ENCODE peak calls at places on chromosomes 13 and 19, in nine cellular contexts. Z, W, Y, H, J, S, F, Q and P are unnamed samples.
A peak's percentile ranks its signal among the peaks of the same experiment; 100 is the strongest.

GRCh38 chr19:14089412-14089661 is 1.2 kb downstream of the SAMD1 start:
- DNase-seq in Z (peak; percentile 48), W (no peak), Y (no peak), H (no peak), J (no peak), S (no peak), F (no peak), Q (no peak), P (peak; percentile 51)

GRCh38 chr13:49836516-49836915 is 44.0 kb upstream of the KPNA3 start:
- DNase-seq in Z (no peak), W (no peak), Y (no peak), H (no peak), J (no peak), S (no peak), F (no peak), Q (no peak), P (no peak)

GRCh38 chr19:34134190-34135032 is 37.9 kb upstream of the LSM14A start:
- DNase-seq in Z (peak; percentile 81), W (peak; percentile 93), Y (peak; percentile 91), H (peak; percentile 22), J (peak; percentile 92), S (peak; percentile 85), F (peak; percentile 93), Q (peak; percentile 95), P (peak; percentile 95)

GRCh38 chr13:72255908-72256307 is 388.9 kb upstream of the DACH1 start:
- DNase-seq in Z (peak; percentile 58), W (peak; percentile 42), Y (no peak), H (no peak), J (no peak), S (peak; percentile 15), F (no peak), Q (no peak), P (peak; percentile 21)

GRCh38 chr13:96810104-96810503 is 184.2 kb downstream of the OXGR1 start:
- DNase-seq in Z (no peak), W (no peak), Y (no peak), H (no peak), J (no peak), S (no peak), F (no peak), Q (no peak), P (no peak)

GRCh38 chr13:46595136-46595917 is 42.4 kb downstream of the LRCH1 start:
- DNase-seq in Z (peak; percentile 49), W (no peak), Y (no peak), H (no peak), J (no peak), S (no peak), F (no peak), Q (no peak), P (peak; percentile 68)

GRCh38 chr19:10686661-10687517 is 14.3 kb upstream of the QTRT1 start:
- DNase-seq in Z (no peak), W (no peak), Y (peak; percentile 41), H (no peak), J (peak; percentile 73), S (no peak), F (peak; percentile 61), Q (no peak), P (no peak)

GRCh38 chr13:39942901-39943273 is 287.4 kb downstream of the COG6 start:
- DNase-seq in Z (peak; percentile 71), W (peak; percentile 69), Y (peak; percentile 59), H (no peak), J (peak; percentile 46), S (peak; percentile 55), F (peak; percentile 61), Q (no peak), P (peak; percentile 83)

GRCh38 chr13:112983428-112984196 is 14.6 kb downstream of the MCF2L start:
- DNase-seq in Z (no peak), W (peak; percentile 62), Y (peak; percentile 58), H (no peak), J (peak; percentile 64), S (no peak), F (peak; percentile 54), Q (no peak), P (no peak)

GRCh38 chr19:4206818-4207484 is 22.4 kb upstream of the EBI3 start:
- DNase-seq in Z (no peak), W (no peak), Y (no peak), H (no peak), J (no peak), S (no peak), F (no peak), Q (no peak), P (peak; percentile 59)

GRCh38 chr13:114047358-114047881 is 73.5 kb upstream of the C13orf46 start:
- DNase-seq in Z (no peak), W (peak; percentile 60), Y (no peak), H (no peak), J (no peak), S (no peak), F (no peak), Q (no peak), P (peak; percentile 89)

GRCh38 chr19:4985551-4985991 is 16.7 kb downstream of the KDM4B start:
- DNase-seq in Z (no peak), W (no peak), Y (no peak), H (no peak), J (no peak), S (no peak), F (no peak), Q (no peak), P (no peak)

GRCh38 chr19:4851551-4852290 is 15.7 kb downstream of the PLIN3 start:
- DNase-seq in Z (peak; percentile 53), W (peak; percentile 70), Y (peak; percentile 69), H (no peak), J (peak; percentile 74), S (peak; percentile 47), F (peak; percentile 81), Q (peak; percentile 74), P (peak; percentile 85)

GRCh38 chr13:45119469-45119989 is 781 bp upstream of the GTF2F2 start:
- DNase-seq in Z (no peak), W (peak; percentile 18), Y (no peak), H (no peak), J (no peak), S (no peak), F (no peak), Q (no peak), P (peak; percentile 41)

GRCh38 chr19:11410682-11411081 is 8.4 kb downstream of the RGL3 start:
- DNase-seq in Z (no peak), W (no peak), Y (no peak), H (no peak), J (no peak), S (no peak), F (no peak), Q (no peak), P (no peak)

GRCh38 chr19:20969898-20970297 is 46.8 kb downstream of the ZNF85 start:
- DNase-seq in Z (no peak), W (no peak), Y (no peak), H (no peak), J (no peak), S (no peak), F (no peak), Q (no peak), P (no peak)

GRCh38 chr19:10418281-10419199 is 1.8 kb upstream of the PDE4A start:
- DNase-seq in Z (no peak), W (no peak), Y (no peak), H (no peak), J (no peak), S (no peak), F (no peak), Q (no peak), P (no peak)

GRCh38 chr13:110012102-110012739 is 225.8 kb upstream of the IRS2 start:
- DNase-seq in Z (peak; percentile 6), W (no peak), Y (no peak), H (no peak), J (no peak), S (no peak), F (no peak), Q (no peak), P (no peak)

GRCh38 chr13:74751739-74752138 is 617.5 kb upstream of the KLF12 start:
- DNase-seq in Z (no peak), W (no peak), Y (no peak), H (no peak), J (no peak), S (no peak), F (no peak), Q (no peak), P (no peak)

GRCh38 chr19:37906868-37907734 is at the start of gene SIPA1L3:
- DNase-seq in Z (peak; percentile 97), W (peak; percentile 97), Y (peak; percentile 95), H (peak; percentile 85), J (peak; percentile 95), S (peak; percentile 94), F (peak; percentile 94), Q (peak; percentile 97), P (peak; percentile 98)

GRCh38 chr19:37905936-37906867 is at the start of gene WDR87:
- DNase-seq in Z (no peak), W (peak; percentile 55), Y (peak; percentile 33), H (no peak), J (no peak), S (peak; percentile 49), F (peak; percentile 33), Q (peak; percentile 78), P (peak; percentile 76)

GRCh38 chr19:37907735-37908066 is 693 bp downstream of the SIPA1L3 start:
- DNase-seq in Z (peak; percentile 29), W (no peak), Y (no peak), H (no peak), J (no peak), S (no peak), F (no peak), Q (no peak), P (no peak)

GRCh38 chr19:37914908-37915307 is 7.9 kb downstream of the SIPA1L3 start:
- DNase-seq in Z (no peak), W (no peak), Y (no peak), H (no peak), J (no peak), S (no peak), F (no peak), Q (no peak), P (peak; percentile 87)

GRCh38 chr19:37909661-37910199 is 2.7 kb downstream of the SIPA1L3 start:
- DNase-seq in Z (no peak), W (no peak), Y (no peak), H (no peak), J (no peak), S (no peak), F (no peak), Q (no peak), P (no peak)
- H3K4me3 ChIP-seq in Z (no peak overlapping the region), W (no peak overlapping the region), Y (no peak overlapping the region), H (no peak overlapping the region), J (no peak overlapping the region), S (no peak overlapping the region), F (no peak overlapping the region), Q (no peak overlapping the region), P (peak overlapping the region; percentile 90)

GRCh38 chr19:7636691-7637373 is at the start of gene STXBP2:
- DNase-seq in Z (peak; percentile 34), W (peak; percentile 93), Y (peak; percentile 61), H (peak; percentile 40), J (peak; percentile 58), S (peak; percentile 87), F (peak; percentile 66), Q (peak; percentile 89), P (peak; percentile 94)
- TF ChIP-seq CTCF in Z (no peak), W (peak; percentile 13), Y (no peak), H (peak; percentile 34), J (no peak), S (peak; percentile 30), F (no peak), Q (no peak), P (no peak)

GRCh38 chr19:18293642-18294466 is 12.4 kb upstream of the JUND start:
- DNase-seq in Z (no peak), W (no peak), Y (no peak), H (no peak), J (peak; percentile 24), S (no peak), F (no peak), Q (no peak), P (no peak)
- H3K4me3 ChIP-seq in Z (no peak overlapping the region), W (no peak overlapping the region), Y (no peak overlapping the region), H (peak overlapping the region; percentile 87), J (peak overlapping the region; percentile 74), S (no peak overlapping the region), F (no peak overlapping the region), Q (no peak overlapping the region), P (peak overlapping the region; percentile 94)

GRCh38 chr19:55811340-55811739 is 20.5 kb downstream of the NLRP11 start:
- DNase-seq in Z (no peak), W (no peak), Y (no peak), H (no peak), J (no peak), S (no peak), F (no peak), Q (no peak), P (no peak)
- TF ChIP-seq CTCF in Z (no peak), W (no peak), Y (no peak), H (no peak), J (no peak), S (no peak), F (no peak), Q (no peak), P (no peak)